ENCODE peak calls at places on chromosomes 11 and 22, in four cellular contexts. P, J, B and D are unnamed samples.

GRCh38 chr11:27698872-27699241 is 1.4 kb downstream of the BDNF start:
- DNase-seq in B (peak), J (peak), P (peak), D (peak)

GRCh38 chr11:60169264-60169915 is 13.5 kb downstream of the MS4A6A start:
- DNase-seq in P (no peak), J (no peak), B (no peak), D (peak)

GRCh38 chr22:48535868-48536690 is 1291.6 kb downstream of the BRD1 start:
- DNase-seq in J (no peak), P (no peak), B (no peak), D (no peak)

GRCh38 chr22:43440556-43440955 is 28.7 kb downstream of the MPPED1 start:
- DNase-seq in P (no peak), J (no peak), B (no peak), D (no peak)

GRCh38 chr11:78985654-78986053 is 411.0 kb upstream of the NARS2 start:
- DNase-seq in P (no peak), B (no peak), J (no peak), D (peak)

GRCh38 chr11:57373146-57373545 is 7.8 kb downstream of the PRG3 start:
- DNase-seq in P (no peak), J (no peak), B (no peak), D (no peak)

GRCh38 chr11:32991898-32992297 is 23.8 kb upstream of the DEPDC7 start:
- DNase-seq in B (no peak), J (no peak), P (no peak), D (no peak)

GRCh38 chr22:42992886-42993479 is 22.0 kb downstream of the PACSIN2 start:
- DNase-seq in P (no peak), J (no peak), B (no peak), D (no peak)

GRCh38 chr22:49364398-49364797 is 463.3 kb downstream of the BRD1 start:
- DNase-seq in P (no peak), B (no peak), J (no peak), D (no peak)

GRCh38 chr11:94128171-94128745 is 383 bp upstream of the PANX1 start:
- DNase-seq in J (no peak), P (no peak), B (no peak), D (no peak)

GRCh38 chr11:27075192-27075591 is 34.6 kb downstream of the BBOX1 start:
- DNase-seq in J (no peak), B (no peak), P (no peak), D (peak)

GRCh38 chr11:86575208-86575855 is 97.1 kb downstream of the ME3 start:
- DNase-seq in J (no peak), B (no peak), P (no peak), D (peak)

GRCh38 chr11:15159085-15159484 is 44.4 kb downstream of the INSC start:
- DNase-seq in B (no peak), J (no peak), P (no peak), D (peak)

GRCh38 chr11:114259551-114259983 is 36.6 kb upstream of the NNMT start:
- DNase-seq in J (no peak), B (no peak), P (no peak), D (no peak)

GRCh38 chr11:33861366-33861765 is 30.5 kb downstream of the LMO2 start:
- DNase-seq in B (no peak), P (no peak), J (no peak), D (no peak)

GRCh38 chr22:46762238-46763050 is at the start of gene TBC1D22A:
- DNase-seq in J (peak), P (peak), B (peak), D (peak)

GRCh38 chr11:117604349-117604995 is 192.5 kb downstream of the DSCAML1 start:
- DNase-seq in B (no peak), P (peak), J (no peak), D (no peak)

GRCh38 chr11:66268953-66269906 is 791 bp downstream of the RAB1B start:
- DNase-seq in B (no peak), P (no peak), J (peak), D (peak)

GRCh38 chr11:70381872-70382842 is 16.2 kb upstream of the CTTN start:
- DNase-seq in J (no peak), B (no peak), P (no peak), D (peak)

GRCh38 chr11:65134240-65134951 is at the start of gene SYVN1:
- DNase-seq in J (peak), P (peak), B (peak), D (peak)

GRCh38 chr22:21651521-21652009 is 9.5 kb downstream of the SDF2L1 start:
- DNase-seq in P (no peak), J (no peak), B (no peak), D (no peak)

GRCh38 chr11:72058416-72059034 is 21.8 kb downstream of the NUMA1 start:
- DNase-seq in B (no peak), P (no peak), J (no peak), D (peak)

GRCh38 chr22:31935961-31936635 is 8.2 kb upstream of the YWHAH start:
- DNase-seq in P (no peak), B (no peak), J (no peak), D (no peak)

GRCh38 chr11:117221775-117222517 is 9.9 kb downstream of the PCSK7 start:
- DNase-seq in J (no peak), B (no peak), P (no peak), D (no peak)

GRCh38 chr11:45847908-45848316 is 637 bp downstream of the CRY2 start:
- DNase-seq in J (peak), B (peak), P (no peak), D (peak)

GRCh38 chr11:62088331-62088933 is 35.4 kb upstream of the INCENP start:
- DNase-seq in P (no peak), J (no peak), B (no peak), D (peak)

GRCh38 chr22:19756288-19757128 is 4.1 kb upstream of the TBX1 start:
- DNase-seq in P (no peak), J (peak), B (peak), D (peak)

GRCh38 chr11:58561394-58562102 is 14.1 kb downstream of the LPXN start:
- DNase-seq in P (no peak), J (no peak), B (no peak), D (peak)

GRCh38 chr11:34323601-34324000 is 34.2 kb downstream of the ABTB2 start:
- DNase-seq in P (no peak), J (no peak), B (no peak), D (no peak)

GRCh38 chr11:97537407-97538150 is 1147.8 kb downstream of the JRKL start:
- DNase-seq in J (no peak), P (no peak), B (no peak), D (no peak)

GRCh38 chr22:44685384-44686056 is 16.5 kb upstream of the PRR5 start:
- DNase-seq in B (peak), P (no peak), J (no peak), D (peak)

GRCh38 chr11:118014022-118014421 is 27.8 kb downstream of the IL10RA start:
- DNase-seq in P (no peak), J (no peak), B (no peak), D (no peak)